ENCODE peak calls at places on chromosomes 7 and 10, in five cellular contexts. C, F, Z, R and D are unnamed samples.

GRCh38 chr10:46028584-46029570 is 1.5 kb downstream of the NCOA4 start:
- DNase-seq in C (peak; percentile 33), F (no peak), Z (peak; percentile 66), R (peak; percentile 84), D (peak; percentile 81)

GRCh38 chr7:16817536-16817935 is 12.7 kb upstream of the AGR2 start:
- DNase-seq in C (no peak), F (no peak), Z (no peak), R (peak; percentile 23), D (peak; percentile 74)

GRCh38 chr10:115948415-115948814 is 324.6 kb downstream of the GFRA1 start:
- DNase-seq in C (no peak), F (no peak), Z (no peak), R (peak; percentile 25), D (peak; percentile 33)

GRCh38 chr7:44159824-44160630 is 18.9 kb upstream of the MYL7 start:
- DNase-seq in C (no peak), F (no peak), Z (no peak), R (no peak), D (no peak)

GRCh38 chr7:148485618-148486017 is 104.9 kb upstream of the C7orf33 start:
- DNase-seq in C (no peak), F (no peak), Z (no peak), R (peak; percentile 3), D (no peak)

GRCh38 chr7:10973061-10973941 is at the start of gene PHF14:
- DNase-seq in C (peak; percentile 97), F (peak; percentile 98), Z (peak; percentile 98), R (peak; percentile 96), D (peak; percentile 94)

GRCh38 chr10:78371118-78371517 is 337.5 kb downstream of the RPS24 start:
- DNase-seq in C (no peak), F (no peak), Z (no peak), R (no peak), D (no peak)

GRCh38 chr7:32583791-32584190 is 88.5 kb downstream of the AVL9 start:
- DNase-seq in C (no peak), F (no peak), Z (no peak), R (peak; percentile 92), D (peak; percentile 87)

GRCh38 chr7:2853147-2853546 is 9.0 kb upstream of the GNA12 start:
- DNase-seq in C (no peak), F (no peak), Z (no peak), R (no peak), D (peak; percentile 50)

GRCh38 chr10:101778781-101779543 is 3.0 kb upstream of the FGF8 start:
- DNase-seq in C (peak; percentile 62), F (peak; percentile 94), Z (no peak), R (peak; percentile 68), D (no peak)

GRCh38 chr10:5448333-5449048 is 36.1 kb downstream of the NET1 start:
- DNase-seq in C (no peak), F (no peak), Z (no peak), R (no peak), D (no peak)

GRCh38 chr7:26515462-26515861 is 223.8 kb downstream of the SNX10 start:
- DNase-seq in C (no peak), F (no peak), Z (no peak), R (no peak), D (no peak)

GRCh38 chr7:68409851-68410250 is 1188.4 kb upstream of the AUTS2 start:
- DNase-seq in C (no peak), F (no peak), Z (no peak), R (no peak), D (no peak)

GRCh38 chr10:35340975-35341374 is 4.7 kb downstream of the CCNY start:
- DNase-seq in C (no peak), F (no peak), Z (no peak), R (peak; percentile 38), D (peak; percentile 25)

GRCh38 chr10:121070257-121070656 is 219.1 kb downstream of the WDR11 start:
- DNase-seq in C (no peak), F (peak; percentile 55), Z (no peak), R (no peak), D (no peak)

GRCh38 chr7:149735181-149735602 is 38.2 kb downstream of the ZNF467 start:
- DNase-seq in C (no peak), F (no peak), Z (no peak), R (no peak), D (no peak)

GRCh38 chr7:48111596-48111995 is 22.5 kb downstream of the UPP1 start:
- DNase-seq in C (no peak), F (no peak), Z (no peak), R (no peak), D (no peak)

GRCh38 chr7:30594055-30594539 is 581 bp upstream of the GARS1 start:
- DNase-seq in C (no peak), F (peak; percentile 51), Z (no peak), R (no peak), D (peak; percentile 24)

GRCh38 chr10:58647366-58647765 is 134.7 kb downstream of the BICC1 start:
- DNase-seq in C (no peak), F (no peak), Z (no peak), R (no peak), D (no peak)

GRCh38 chr7:69018200-69018599 is 580.1 kb upstream of the AUTS2 start:
- DNase-seq in C (no peak), F (peak; percentile 73), Z (no peak), R (no peak), D (no peak)

GRCh38 chr10:90718185-90718584 is 139.7 kb downstream of the HTR7 start:
- DNase-seq in C (no peak), F (no peak), Z (no peak), R (no peak), D (no peak)

GRCh38 chr10:107971973-107972372 is 807.5 kb upstream of the SORCS1 start:
- DNase-seq in C (no peak), F (no peak), Z (peak; percentile 4), R (peak; percentile 49), D (no peak)

GRCh38 chr10:17003151-17003550 is 126.5 kb downstream of the CUBN start:
- DNase-seq in C (no peak), F (no peak), Z (no peak), R (peak; percentile 98), D (peak; percentile 86)

GRCh38 chr7:22576941-22577927 is 77.2 kb upstream of the STEAP1B start:
- DNase-seq in C (no peak), F (no peak), Z (peak; percentile 73), R (peak; percentile 99), D (peak; percentile 98)

GRCh38 chr10:101694674-101695403 is at the start of gene FBXW4:
- DNase-seq in C (peak; percentile 32), F (peak; percentile 61), Z (peak; percentile 29), R (peak; percentile 45), D (peak; percentile 18)

GRCh38 chr10:71513454-71513853 is 116.7 kb downstream of the CDH23 start:
- DNase-seq in C (no peak), F (no peak), Z (no peak), R (no peak), D (no peak)

GRCh38 chr10:71509444-71509843 is 112.7 kb downstream of the CDH23 start:
- DNase-seq in C (no peak), F (no peak), Z (no peak), R (no peak), D (no peak)

GRCh38 chr10:71512794-71513379 is 116.2 kb downstream of the CDH23 start:
- DNase-seq in C (no peak), F (no peak), Z (peak; percentile 83), R (no peak), D (no peak)

GRCh38 chr10:71512213-71512745 is 115.6 kb downstream of the CDH23 start:
- DNase-seq in C (no peak), F (no peak), Z (no peak), R (no peak), D (no peak)

GRCh38 chr10:71511206-71511605 is 114.5 kb downstream of the CDH23 start:
- DNase-seq in C (no peak), F (no peak), Z (no peak), R (no peak), D (no peak)
- H3K14ac ChIP-seq in C (no peak overlapping the region), F (peak overlapping the region; percentile 41), Z (no peak overlapping the region), R (no peak overlapping the region), D (no peak overlapping the region)

DNA sequence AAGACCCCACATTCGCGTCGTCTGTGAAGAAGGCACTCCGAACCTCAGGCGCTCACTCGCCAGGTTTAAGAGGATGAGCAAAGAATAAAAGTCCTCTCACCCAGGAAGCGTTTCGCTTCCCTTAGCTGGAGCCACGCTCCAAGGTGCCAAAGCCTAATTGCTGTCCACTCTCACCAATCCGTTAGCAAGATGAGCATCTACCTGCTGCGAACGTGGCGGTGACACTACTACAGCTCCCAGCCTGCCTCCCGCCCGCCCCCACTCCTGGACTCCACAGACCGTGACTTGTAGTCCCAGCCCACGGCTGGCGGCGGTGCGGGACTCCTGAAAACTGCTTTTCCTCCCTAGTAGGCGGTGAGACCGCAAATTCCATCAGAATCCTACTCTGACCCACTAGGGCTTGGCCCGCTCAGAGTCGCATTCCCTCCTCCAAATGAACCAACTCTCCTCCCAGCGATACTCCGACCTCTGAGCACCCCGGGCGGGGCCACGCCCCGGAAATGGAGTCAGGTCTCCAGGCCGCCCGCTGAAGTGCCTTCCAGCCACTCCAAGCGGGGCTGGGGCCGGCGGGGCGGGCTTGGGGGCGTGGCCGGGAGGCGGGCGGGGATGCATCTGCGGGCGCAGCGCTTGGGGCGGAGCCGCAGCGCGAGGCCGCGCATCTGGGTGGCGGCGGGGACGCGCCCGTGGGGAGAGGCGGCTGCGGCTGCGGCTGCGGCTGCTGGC is 521 bp upstream of the PTPN12 start:
- DNase-seq in C (peak; percentile 96), F (peak; percentile 98), Z (peak; percentile 97), R (peak; percentile 96), D (peak; percentile 93)
- H3K14ac ChIP-seq in C (peak overlapping the region; percentile 31), F (peak overlapping the region; percentile 70), Z (peak overlapping the region; percentile 90), R (no peak overlapping the region), D (peak overlapping the region; percentile 89)

DNA sequence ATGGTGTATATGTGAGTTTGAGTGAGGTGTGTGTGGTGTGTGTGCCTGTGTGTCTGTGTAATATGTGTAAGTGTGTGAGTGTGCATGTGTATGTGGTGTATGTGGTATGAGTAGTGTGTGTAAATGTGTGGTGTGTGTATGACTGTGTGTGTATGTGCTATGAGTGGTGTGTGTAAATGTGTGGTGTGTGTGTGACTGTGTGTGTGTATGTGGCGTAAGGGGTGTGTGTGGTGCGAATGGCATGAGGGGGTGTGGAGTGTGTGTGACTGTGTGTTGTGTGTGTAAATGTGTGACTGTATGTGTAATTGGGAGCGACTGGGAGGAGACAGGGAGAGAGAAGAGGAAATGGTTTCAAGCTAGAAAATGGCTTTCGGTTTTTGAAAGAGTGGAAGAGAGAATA is 23.6 kb upstream of the GATAD1 start:
- DNase-seq in C (no peak), F (no peak), Z (no peak), R (no peak), D (no peak)
- H3K14ac ChIP-seq in C (no peak overlapping the region), F (no peak overlapping the region), Z (no peak overlapping the region), R (no peak overlapping the region), D (no peak overlapping the region)

GRCh38 chr10:111137012-111137411 is 60.2 kb downstream of the ADRA2A start:
- DNase-seq in C (peak; percentile 53), F (peak; percentile 80), Z (no peak), R (no peak), D (no peak)

GRCh38 chr10:111142082-111142481 is 65.3 kb downstream of the ADRA2A start:
- DNase-seq in C (no peak), F (peak; percentile 43), Z (no peak), R (no peak), D (no peak)

GRCh38 chr10:111137587-111137986 is 60.8 kb downstream of the ADRA2A start:
- DNase-seq in C (no peak), F (peak; percentile 12), Z (no peak), R (no peak), D (no peak)

DNA sequence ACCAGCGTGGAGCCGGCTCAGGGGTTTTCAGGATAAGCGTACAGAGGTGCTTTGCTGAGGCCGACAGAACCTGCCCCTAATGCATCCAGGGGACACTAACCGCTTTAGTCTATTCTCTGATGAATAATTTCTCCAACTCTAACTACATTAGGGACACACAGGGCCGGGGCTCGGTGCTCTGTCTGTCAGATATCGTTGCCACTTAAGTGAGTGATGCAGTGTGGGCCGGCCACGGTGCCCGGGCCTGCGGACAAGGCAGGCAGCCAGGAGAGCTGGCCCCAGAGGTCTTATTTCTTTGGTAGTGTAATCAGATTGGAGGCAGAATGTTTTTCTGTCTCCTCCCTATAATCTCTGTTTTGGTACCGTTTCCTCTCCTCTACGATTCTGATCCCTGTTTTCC is 62.7 kb downstream of the ADRA2A start:
- DNase-seq in C (no peak), F (no peak), Z (no peak), R (no peak), D (no peak)
- H3K14ac ChIP-seq in C (no peak overlapping the region), F (no peak overlapping the region), Z (no peak overlapping the region), R (no peak overlapping the region), D (no peak overlapping the region)